ENCODE peak calls at places on chromosomes 12 and 14, in seven cellular contexts. V is cardiac fibroblast, D is epithelial cell of esophagus, E is AG04450, H is aorta, W is mesothelial cell of epicardium, L is endothelial cell. G is an unnamed sample.

GRCh38 chr14:36827861-36828260 is 166.2 kb downstream of the PAX9 start:
- DNase-seq in L (no peak), H (no peak), D (peak), V (no peak), W (no peak), E (no peak), G (no peak)

GRCh38 chr14:104016873-104017650 is 68.4 kb upstream of the ASPG start:
- DNase-seq in H (no peak), D (peak), E (no peak), L (no peak), V (no peak), W (no peak), G (no peak)

GRCh38 chr14:89397569-89397968 is 19.5 kb downstream of the FOXN3 start:
- DNase-seq in D (no peak), W (no peak), L (no peak), E (no peak), H (no peak), V (no peak), G (no peak)

GRCh38 chr14:78725086-78725485 is 554.9 kb downstream of the NRXN3 start:
- DNase-seq in V (no peak), W (no peak), E (no peak), D (no peak), L (no peak), H (no peak), G (no peak)

GRCh38 chr14:69008411-69008810 is 29.3 kb upstream of the ACTN1 start:
- DNase-seq in L (no peak), E (no peak), H (no peak), W (no peak), D (no peak), V (peak), G (no peak)

GRCh38 chr12:123114305-123115083 is 36.4 kb downstream of the PITPNM2 start:
- DNase-seq in V (no peak), D (no peak), H (no peak), E (no peak), W (no peak), L (no peak), G (no peak)

GRCh38 chr14:57559561-57559960 is 65.9 kb upstream of the CCDC198 start:
- DNase-seq in H (no peak), L (no peak), E (no peak), D (no peak), W (no peak), V (no peak), G (no peak)

GRCh38 chr12:53746592-53747491 is 4.9 kb downstream of the CISTR start:
- DNase-seq in E (peak), D (peak), H (peak), V (peak), L (peak), W (peak), G (peak)

GRCh38 chr12:3885179-3886094 is 12.2 kb upstream of the PARP11 start:
- DNase-seq in H (no peak), E (peak), V (peak), D (peak), W (no peak), L (peak), G (no peak)

GRCh38 chr12:26276709-26277108 is 81.3 kb downstream of the SSPN start:
- DNase-seq in V (peak), H (no peak), W (no peak), E (no peak), L (no peak), D (peak), G (no peak)

GRCh38 chr12:15846887-15847286 is 35.3 kb upstream of the STRAP start:
- DNase-seq in V (peak), E (no peak), H (no peak), D (no peak), L (no peak), W (no peak), G (no peak)